ENCODE peak calls at places on chromosomes 3 and 15, in four cellular contexts. One of them, this sample, is unnamed.

GRCh38 chr3:46901591-46902187 is 24.2 kb downstream of the PTH1R start:
- DNase-seq in CD8-positive, alpha-beta memory T cell: no peak
- DNase-seq in lower lobe of right lung: peak
- DNase-seq in HFF-Myc: no peak
- DNase-seq in this sample: no peak

GRCh38 chr3:9019244-9019961 is 56.1 kb upstream of the RAD18 start:
- DNase-seq in CD8-positive, alpha-beta memory T cell: no peak
- DNase-seq in lower lobe of right lung: no peak
- DNase-seq in HFF-Myc: no peak
- DNase-seq in this sample: no peak

GRCh38 chr3:25889132-25889917 is 99.4 kb downstream of the OXSM start:
- DNase-seq in CD8-positive, alpha-beta memory T cell: no peak
- DNase-seq in lower lobe of right lung: no peak
- DNase-seq in HFF-Myc: no peak
- DNase-seq in this sample: no peak

GRCh38 chr3:33061782-33062181 is 35.2 kb downstream of the GLB1 start:
- DNase-seq in CD8-positive, alpha-beta memory T cell: no peak
- DNase-seq in lower lobe of right lung: no peak
- DNase-seq in HFF-Myc: peak
- DNase-seq in this sample: no peak

GRCh38 chr3:45983865-45984264 is 11.8 kb downstream of the FYCO1 start:
- DNase-seq in CD8-positive, alpha-beta memory T cell: no peak
- DNase-seq in lower lobe of right lung: no peak
- DNase-seq in HFF-Myc: no peak
- DNase-seq in this sample: no peak

GRCh38 chr3:171028779-171029232 is 2.3 kb upstream of the SLC2A2 start:
- DNase-seq in CD8-positive, alpha-beta memory T cell: no peak
- DNase-seq in lower lobe of right lung: no peak
- DNase-seq in HFF-Myc: peak
- DNase-seq in this sample: peak

GRCh38 chr15:98422086-98422478 is 226.3 kb upstream of the IGF1R start:
- DNase-seq in CD8-positive, alpha-beta memory T cell: no peak
- DNase-seq in lower lobe of right lung: no peak
- DNase-seq in HFF-Myc: no peak
- DNase-seq in this sample: no peak

GRCh38 chr3:159819676-159820075 is 169.0 kb upstream of the IL12A start:
- DNase-seq in CD8-positive, alpha-beta memory T cell: no peak
- DNase-seq in lower lobe of right lung: no peak
- DNase-seq in HFF-Myc: no peak
- DNase-seq in this sample: no peak

GRCh38 chr15:25178835-25179672 is 224.3 kb downstream of the SNRPN start:
- DNase-seq in CD8-positive, alpha-beta memory T cell: no peak
- DNase-seq in lower lobe of right lung: peak
- DNase-seq in HFF-Myc: no peak
- DNase-seq in this sample: no peak

GRCh38 chr3:31976302-31976701 is 4.8 kb downstream of the OSBPL10 start:
- DNase-seq in CD8-positive, alpha-beta memory T cell: no peak
- DNase-seq in lower lobe of right lung: no peak
- DNase-seq in HFF-Myc: no peak
- DNase-seq in this sample: no peak

GRCh38 chr15:93948728-93949127 is 282.6 kb upstream of the MCTP2 start:
- DNase-seq in CD8-positive, alpha-beta memory T cell: no peak
- DNase-seq in lower lobe of right lung: no peak
- DNase-seq in HFF-Myc: no peak
- DNase-seq in this sample: no peak

GRCh38 chr3:180329187-180329586 is 272.8 kb upstream of the TTC14 start:
- DNase-seq in CD8-positive, alpha-beta memory T cell: no peak
- DNase-seq in lower lobe of right lung: no peak
- DNase-seq in HFF-Myc: no peak
- DNase-seq in this sample: no peak

GRCh38 chr15:78800806-78801205 is 10.5 kb downstream of the ADAMTS7 start:
- DNase-seq in CD8-positive, alpha-beta memory T cell: no peak
- DNase-seq in lower lobe of right lung: no peak
- DNase-seq in HFF-Myc: no peak
- DNase-seq in this sample: no peak

GRCh38 chr3:131387796-131388195 is 6.2 kb downstream of the NUDT16 start:
- DNase-seq in CD8-positive, alpha-beta memory T cell: no peak
- DNase-seq in lower lobe of right lung: no peak
- DNase-seq in HFF-Myc: no peak
- DNase-seq in this sample: no peak

GRCh38 chr3:123586966-123587365 is 2.1 kb upstream of the HACD2 start:
- DNase-seq in CD8-positive, alpha-beta memory T cell: no peak
- DNase-seq in lower lobe of right lung: no peak
- DNase-seq in HFF-Myc: no peak
- DNase-seq in this sample: no peak

GRCh38 chr15:73244333-73244732 is 124.4 kb downstream of the HCN4 start:
- DNase-seq in CD8-positive, alpha-beta memory T cell: no peak
- DNase-seq in lower lobe of right lung: no peak
- DNase-seq in HFF-Myc: no peak
- DNase-seq in this sample: no peak

GRCh38 chr15:91855684-91856553 is 2.4 kb downstream of the SLCO3A1 start:
- DNase-seq in CD8-positive, alpha-beta memory T cell: no peak
- DNase-seq in lower lobe of right lung: peak
- DNase-seq in HFF-Myc: no peak
- DNase-seq in this sample: no peak

GRCh38 chr15:48866141-48866563 is 11.8 kb upstream of the EID1 start:
- DNase-seq in CD8-positive, alpha-beta memory T cell: no peak
- DNase-seq in lower lobe of right lung: no peak
- DNase-seq in HFF-Myc: no peak
- DNase-seq in this sample: no peak

GRCh38 chr3:149448331-149448831 is 26.1 kb upstream of the TM4SF4 start:
- DNase-seq in CD8-positive, alpha-beta memory T cell: no peak
- DNase-seq in lower lobe of right lung: no peak
- DNase-seq in HFF-Myc: no peak
- DNase-seq in this sample: no peak

GRCh38 chr15:93109370-93110105 is 20.5 kb upstream of the RGMA start:
- DNase-seq in CD8-positive, alpha-beta memory T cell: no peak
- DNase-seq in lower lobe of right lung: no peak
- DNase-seq in HFF-Myc: no peak
- DNase-seq in this sample: no peak

GRCh38 chr3:8775602-8776001 is 6.2 kb upstream of the OXTR start:
- DNase-seq in CD8-positive, alpha-beta memory T cell: no peak
- DNase-seq in lower lobe of right lung: no peak
- DNase-seq in HFF-Myc: no peak
- DNase-seq in this sample: no peak

GRCh38 chr3:39170461-39170860 is 17.1 kb upstream of the CSRNP1 start:
- DNase-seq in CD8-positive, alpha-beta memory T cell: no peak
- DNase-seq in lower lobe of right lung: no peak
- DNase-seq in HFF-Myc: no peak
- DNase-seq in this sample: no peak

GRCh38 chr15:100784493-100785180 is 95.0 kb upstream of the ALDH1A3 start:
- DNase-seq in CD8-positive, alpha-beta memory T cell: no peak
- DNase-seq in lower lobe of right lung: no peak
- DNase-seq in HFF-Myc: no peak
- DNase-seq in this sample: no peak

GRCh38 chr15:87120555-87120954 is 1040.9 kb downstream of the AGBL1 start:
- DNase-seq in CD8-positive, alpha-beta memory T cell: no peak
- DNase-seq in lower lobe of right lung: no peak
- DNase-seq in HFF-Myc: no peak
- DNase-seq in this sample: no peak

GRCh38 chr3:69443554-69443953 is 57.7 kb upstream of the FRMD4B start:
- DNase-seq in CD8-positive, alpha-beta memory T cell: no peak
- DNase-seq in lower lobe of right lung: no peak
- DNase-seq in HFF-Myc: no peak
- DNase-seq in this sample: no peak

GRCh38 chr15:78130466-78131294 is 565 bp downstream of the CIB2 start:
- DNase-seq in CD8-positive, alpha-beta memory T cell: no peak
- DNase-seq in lower lobe of right lung: peak
- DNase-seq in HFF-Myc: no peak
- DNase-seq in this sample: no peak

GRCh38 chr3:102114264-102114979 is 265.1 kb downstream of the NFKBIZ start:
- DNase-seq in CD8-positive, alpha-beta memory T cell: peak
- DNase-seq in lower lobe of right lung: no peak
- DNase-seq in HFF-Myc: no peak
- DNase-seq in this sample: no peak

DNA sequence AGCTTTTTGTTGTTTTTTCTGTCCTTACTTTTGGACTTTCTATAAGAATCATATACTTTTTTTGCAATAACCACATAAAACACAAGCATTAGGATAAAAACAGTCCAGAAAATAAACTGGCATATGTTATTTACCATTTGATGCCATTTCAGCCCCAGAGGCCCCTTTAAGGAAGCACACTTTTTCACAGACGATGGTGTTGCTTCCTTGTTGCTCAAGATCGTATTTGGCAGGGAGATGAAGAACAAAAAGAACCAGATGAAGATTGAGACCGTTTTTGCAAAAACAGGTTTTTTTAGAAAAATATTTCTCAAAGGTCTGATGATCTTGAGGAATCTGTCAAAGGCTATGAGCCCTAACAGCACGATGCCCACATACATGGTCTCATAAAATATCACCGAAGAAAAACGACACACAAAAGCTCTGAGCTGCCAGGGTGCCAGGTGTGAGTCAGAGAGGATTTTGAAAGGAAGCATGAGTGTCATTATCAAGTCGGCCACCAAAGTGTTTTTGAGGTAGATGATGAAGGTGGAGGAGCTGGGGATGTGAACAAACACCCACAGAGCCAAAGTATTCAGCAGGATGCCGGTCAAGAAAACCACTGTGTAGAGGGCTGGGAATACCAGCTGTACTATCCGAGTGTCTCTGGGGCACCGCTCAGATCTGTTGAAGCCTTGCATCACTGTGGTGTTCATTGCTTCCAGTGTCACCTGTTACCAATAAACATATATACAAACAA is 882 bp downstream of the P2RY13 start:
- DNase-seq in CD8-positive, alpha-beta memory T cell: peak
- DNase-seq in lower lobe of right lung: no peak
- DNase-seq in HFF-Myc: no peak
- DNase-seq in this sample: no peak
- H3K4me3 ChIP-seq in CD8-positive, alpha-beta memory T cell: no peak
- H3K4me3 ChIP-seq in lower lobe of right lung: peak
- H3K4me3 ChIP-seq in HFF-Myc: no peak
- H3K4me3 ChIP-seq in this sample: no peak

GRCh38 chr3:186772281-186772885 is 11.0 kb upstream of the EIF4A2 start:
- DNase-seq in CD8-positive, alpha-beta memory T cell: peak
- DNase-seq in lower lobe of right lung: no peak
- DNase-seq in HFF-Myc: no peak
- DNase-seq in this sample: no peak
- H3K4me3 ChIP-seq in CD8-positive, alpha-beta memory T cell: peak
- H3K4me3 ChIP-seq in lower lobe of right lung: peak
- H3K4me3 ChIP-seq in HFF-Myc: peak
- H3K4me3 ChIP-seq in this sample: peak

DNA sequence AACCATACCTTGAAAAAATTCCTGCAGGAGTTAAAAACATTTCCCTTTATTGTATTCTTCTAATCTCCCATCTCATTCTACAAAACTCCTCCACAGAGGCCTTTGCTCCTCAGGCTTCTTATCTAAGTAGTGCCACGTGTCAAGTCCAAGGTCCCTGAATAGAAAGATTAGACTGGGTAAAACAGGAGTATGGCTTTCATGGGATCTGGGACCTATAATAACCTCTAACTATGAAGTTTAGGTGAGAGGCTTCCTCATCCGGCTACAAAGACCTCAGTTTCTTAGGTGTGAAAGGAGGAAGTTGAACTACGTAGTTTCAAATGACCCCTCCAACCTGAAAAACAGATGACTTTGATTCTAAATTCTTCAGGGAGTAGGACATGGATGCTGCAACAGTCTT is 20.0 kb downstream of the GPR15 start:
- DNase-seq in CD8-positive, alpha-beta memory T cell: no peak
- DNase-seq in lower lobe of right lung: no peak
- DNase-seq in HFF-Myc: no peak
- DNase-seq in this sample: no peak
- H3K4me3 ChIP-seq in CD8-positive, alpha-beta memory T cell: no peak
- H3K4me3 ChIP-seq in lower lobe of right lung: no peak
- H3K4me3 ChIP-seq in HFF-Myc: no peak
- H3K4me3 ChIP-seq in this sample: no peak

DNA sequence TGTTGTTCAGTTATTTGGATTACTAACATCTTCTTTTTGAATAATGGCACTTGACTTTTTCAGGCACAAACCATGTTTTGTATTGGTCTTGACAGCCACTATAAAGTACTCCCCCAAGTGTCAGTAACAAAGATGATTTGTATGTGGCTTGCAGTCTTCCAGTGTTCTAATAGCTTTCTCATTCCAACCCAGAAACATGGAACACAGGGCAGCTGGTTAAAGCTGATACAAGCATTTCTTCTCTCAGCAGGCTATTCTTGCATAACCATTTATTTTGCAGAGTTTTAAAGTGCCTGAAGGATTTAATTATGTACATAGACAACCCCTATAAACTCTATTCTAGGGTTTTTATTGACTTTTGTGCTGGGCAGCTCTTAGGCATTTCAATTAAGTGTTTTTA is 420.4 kb downstream of the MECOM start:
- DNase-seq in CD8-positive, alpha-beta memory T cell: no peak
- DNase-seq in lower lobe of right lung: no peak
- DNase-seq in HFF-Myc: no peak
- DNase-seq in this sample: no peak
- H3K4me3 ChIP-seq in CD8-positive, alpha-beta memory T cell: no peak
- H3K4me3 ChIP-seq in lower lobe of right lung: peak
- H3K4me3 ChIP-seq in HFF-Myc: no peak
- H3K4me3 ChIP-seq in this sample: no peak

DNA sequence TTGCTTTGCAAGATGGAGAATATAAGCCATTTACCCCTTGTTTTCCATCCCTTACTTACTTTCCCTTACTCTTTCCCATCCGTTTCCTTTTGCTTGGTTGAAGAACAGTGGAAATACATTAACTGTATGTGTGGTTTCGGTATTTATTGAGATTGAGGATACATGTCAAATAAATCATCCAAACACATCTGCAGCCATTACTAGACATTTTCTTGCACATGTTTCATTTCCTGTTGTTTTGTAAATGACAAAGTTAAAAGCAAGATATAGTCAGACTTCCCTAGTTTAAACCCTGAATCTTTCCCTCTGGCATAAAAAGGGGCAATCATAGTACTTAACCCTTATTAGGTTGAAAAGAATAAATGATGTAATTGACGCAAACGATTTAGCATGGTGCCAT is 82.1 kb upstream of the BCHE start:
- DNase-seq in CD8-positive, alpha-beta memory T cell: no peak
- DNase-seq in lower lobe of right lung: no peak
- DNase-seq in HFF-Myc: no peak
- DNase-seq in this sample: no peak
- H3K4me3 ChIP-seq in CD8-positive, alpha-beta memory T cell: no peak
- H3K4me3 ChIP-seq in lower lobe of right lung: no peak
- H3K4me3 ChIP-seq in HFF-Myc: no peak
- H3K4me3 ChIP-seq in this sample: no peak

GRCh38 chr15:65535192-65535591 is 4.9 kb downstream of the HACD3 start:
- DNase-seq in CD8-positive, alpha-beta memory T cell: no peak
- DNase-seq in lower lobe of right lung: no peak
- DNase-seq in HFF-Myc: no peak
- DNase-seq in this sample: no peak

GRCh38 chr15:65541231-65541630 is 11.0 kb downstream of the HACD3 start:
- DNase-seq in CD8-positive, alpha-beta memory T cell: no peak
- DNase-seq in lower lobe of right lung: no peak
- DNase-seq in HFF-Myc: no peak
- DNase-seq in this sample: no peak

DNA sequence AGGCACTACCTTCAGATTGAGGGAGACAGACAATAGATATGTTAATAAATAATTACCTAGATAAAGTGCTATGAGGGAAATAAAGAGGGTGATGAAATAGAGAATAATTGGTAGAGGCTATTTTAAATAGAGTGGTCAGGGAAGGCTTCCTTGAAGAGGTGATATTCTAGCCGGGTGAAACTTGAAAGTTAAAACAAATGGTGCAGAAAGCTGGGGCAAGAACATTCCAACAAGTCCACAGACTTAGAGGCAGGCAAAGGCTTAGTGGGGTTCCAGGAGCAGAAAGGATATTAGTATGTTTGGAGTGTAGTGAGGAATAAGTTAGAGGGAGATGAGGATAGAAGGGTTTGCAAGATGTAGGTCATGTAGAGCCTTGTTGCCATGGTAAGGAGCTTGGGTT is 10.1 kb downstream of the HACD3 start:
- DNase-seq in CD8-positive, alpha-beta memory T cell: no peak
- DNase-seq in lower lobe of right lung: no peak
- DNase-seq in HFF-Myc: no peak
- DNase-seq in this sample: no peak
- H3K4me3 ChIP-seq in CD8-positive, alpha-beta memory T cell: no peak
- H3K4me3 ChIP-seq in lower lobe of right lung: no peak
- H3K4me3 ChIP-seq in HFF-Myc: no peak
- H3K4me3 ChIP-seq in this sample: no peak

This sample was measured in astrocyte of the cerebellum.